ENCODE peak calls at places on chromosome 14, in ten cellular contexts. One of them, this sample, is unnamed.
A peak's percentile ranks its signal among the peaks of the same experiment; 100 is the strongest.

GRCh38 chr14:20563966-20564365 is 3.1 kb upstream of the RNASE9 start:
- DNase-seq in NCI-H2171 treated with DMSO at 0.1 percent for 48 hours: no peak
- DNase-seq in islet precursor cell: no peak
- DNase-seq in A172: no peak
- DNase-seq in iris pigment epithelial cell: no peak
- DNase-seq in activated CD4-positive, alpha-beta T cell treated with anti-CD3 and anti-CD28 coated beads for 48 hours: no peak
- DNase-seq in HTR-8/SVneo: no peak
- DNase-seq in upper lobe of right lung: no peak
- DNase-seq in aorta: no peak
- DNase-seq in naive thymus-derived CD8-positive, alpha-beta T cell: no peak
- DNase-seq in this sample: no peak

GRCh38 chr14:74135386-74135785 is 50.6 kb downstream of the LIN52 start:
- DNase-seq in aorta: no peak
- DNase-seq in HTR-8/SVneo: no peak
- DNase-seq in upper lobe of right lung: no peak
- DNase-seq in A172: peak; percentile 0
- DNase-seq in naive thymus-derived CD8-positive, alpha-beta T cell: no peak
- DNase-seq in iris pigment epithelial cell: peak; percentile 82
- DNase-seq in NCI-H2171 treated with DMSO at 0.1 percent for 48 hours: no peak
- DNase-seq in activated CD4-positive, alpha-beta T cell treated with anti-CD3 and anti-CD28 coated beads for 48 hours: no peak
- DNase-seq in islet precursor cell: no peak
- DNase-seq in this sample: no peak

GRCh38 chr14:68380304-68380840 is 412.5 kb downstream of the ZFP36L1 start:
- DNase-seq in aorta: no peak
- DNase-seq in iris pigment epithelial cell: no peak
- DNase-seq in naive thymus-derived CD8-positive, alpha-beta T cell: no peak
- DNase-seq in islet precursor cell: no peak
- DNase-seq in HTR-8/SVneo: no peak
- DNase-seq in A172: peak; percentile 26
- DNase-seq in activated CD4-positive, alpha-beta T cell treated with anti-CD3 and anti-CD28 coated beads for 48 hours: no peak
- DNase-seq in upper lobe of right lung: no peak
- DNase-seq in NCI-H2171 treated with DMSO at 0.1 percent for 48 hours: no peak
- DNase-seq in this sample: no peak

GRCh38 chr14:106174206-106174605 is 647.8 kb downstream of the TMEM121 start:
- DNase-seq in HTR-8/SVneo: no peak
- DNase-seq in A172: no peak
- DNase-seq in upper lobe of right lung: no peak
- DNase-seq in naive thymus-derived CD8-positive, alpha-beta T cell: peak; percentile 62
- DNase-seq in aorta: no peak
- DNase-seq in NCI-H2171 treated with DMSO at 0.1 percent for 48 hours: no peak
- DNase-seq in islet precursor cell: no peak
- DNase-seq in activated CD4-positive, alpha-beta T cell treated with anti-CD3 and anti-CD28 coated beads for 48 hours: peak; percentile 58
- DNase-seq in iris pigment epithelial cell: no peak
- DNase-seq in this sample: no peak

GRCh38 chr14:24670594-24670993 is 36.6 kb upstream of the GZMB start:
- DNase-seq in aorta: no peak
- DNase-seq in iris pigment epithelial cell: no peak
- DNase-seq in NCI-H2171 treated with DMSO at 0.1 percent for 48 hours: no peak
- DNase-seq in naive thymus-derived CD8-positive, alpha-beta T cell: no peak
- DNase-seq in upper lobe of right lung: no peak
- DNase-seq in islet precursor cell: no peak
- DNase-seq in HTR-8/SVneo: no peak
- DNase-seq in A172: no peak
- DNase-seq in activated CD4-positive, alpha-beta T cell treated with anti-CD3 and anti-CD28 coated beads for 48 hours: peak; percentile 70
- DNase-seq in this sample: no peak

GRCh38 chr14:104432611-104433231 is 146.8 kb upstream of the C14orf180 start:
- DNase-seq in activated CD4-positive, alpha-beta T cell treated with anti-CD3 and anti-CD28 coated beads for 48 hours: no peak
- DNase-seq in upper lobe of right lung: peak; percentile 62
- DNase-seq in HTR-8/SVneo: no peak
- DNase-seq in A172: no peak
- DNase-seq in islet precursor cell: peak; percentile 47
- DNase-seq in NCI-H2171 treated with DMSO at 0.1 percent for 48 hours: no peak
- DNase-seq in aorta: peak; percentile 26
- DNase-seq in iris pigment epithelial cell: no peak
- DNase-seq in naive thymus-derived CD8-positive, alpha-beta T cell: no peak
- DNase-seq in this sample: peak; percentile 47

GRCh38 chr14:70782361-70782760 is 27.0 kb downstream of the MAP3K9 start:
- DNase-seq in naive thymus-derived CD8-positive, alpha-beta T cell: no peak
- DNase-seq in aorta: no peak
- DNase-seq in upper lobe of right lung: no peak
- DNase-seq in islet precursor cell: no peak
- DNase-seq in NCI-H2171 treated with DMSO at 0.1 percent for 48 hours: no peak
- DNase-seq in A172: peak; percentile 93
- DNase-seq in activated CD4-positive, alpha-beta T cell treated with anti-CD3 and anti-CD28 coated beads for 48 hours: peak; percentile 4
- DNase-seq in HTR-8/SVneo: peak; percentile 92
- DNase-seq in iris pigment epithelial cell: peak; percentile 83
- DNase-seq in this sample: no peak

GRCh38 chr14:93858896-93859295 is 68.2 kb upstream of the FAM181A start:
- DNase-seq in naive thymus-derived CD8-positive, alpha-beta T cell: no peak
- DNase-seq in iris pigment epithelial cell: no peak
- DNase-seq in upper lobe of right lung: no peak
- DNase-seq in HTR-8/SVneo: no peak
- DNase-seq in NCI-H2171 treated with DMSO at 0.1 percent for 48 hours: no peak
- DNase-seq in activated CD4-positive, alpha-beta T cell treated with anti-CD3 and anti-CD28 coated beads for 48 hours: no peak
- DNase-seq in A172: no peak
- DNase-seq in aorta: no peak
- DNase-seq in islet precursor cell: no peak
- DNase-seq in this sample: no peak

GRCh38 chr14:35495278-35495677 is 38.7 kb upstream of the INSM2 start:
- DNase-seq in HTR-8/SVneo: no peak
- DNase-seq in aorta: no peak
- DNase-seq in A172: no peak
- DNase-seq in NCI-H2171 treated with DMSO at 0.1 percent for 48 hours: no peak
- DNase-seq in islet precursor cell: no peak
- DNase-seq in naive thymus-derived CD8-positive, alpha-beta T cell: no peak
- DNase-seq in iris pigment epithelial cell: no peak
- DNase-seq in activated CD4-positive, alpha-beta T cell treated with anti-CD3 and anti-CD28 coated beads for 48 hours: no peak
- DNase-seq in upper lobe of right lung: no peak
- DNase-seq in this sample: no peak

GRCh38 chr14:67480011-67480410 is 8.5 kb downstream of the TMEM229B start:
- DNase-seq in activated CD4-positive, alpha-beta T cell treated with anti-CD3 and anti-CD28 coated beads for 48 hours: no peak
- DNase-seq in upper lobe of right lung: no peak
- DNase-seq in A172: no peak
- DNase-seq in islet precursor cell: peak; percentile 48
- DNase-seq in NCI-H2171 treated with DMSO at 0.1 percent for 48 hours: peak; percentile 62
- DNase-seq in iris pigment epithelial cell: no peak
- DNase-seq in naive thymus-derived CD8-positive, alpha-beta T cell: no peak
- DNase-seq in aorta: no peak
- DNase-seq in HTR-8/SVneo: no peak
- DNase-seq in this sample: no peak